ENCODE peak calls at places on chromosomes 5 and 9, in eight cellular contexts. One of them, this sample, is unnamed.

GRCh38 chr9:549425-549997 is 292.0 kb upstream of the DMRT1 start:
- DNase-seq in sigmoid colon: no peak
- DNase-seq in SK-N-SH: no peak
- DNase-seq in esophagus muscularis mucosa: no peak
- DNase-seq in GM23338: no peak
- DNase-seq in K562: no peak
- DNase-seq in HCT116: no peak
- DNase-seq in transverse colon: no peak
- DNase-seq in this sample: no peak

GRCh38 chr9:3507395-3508077 is 18.3 kb downstream of the RFX3 start:
- DNase-seq in SK-N-SH: no peak
- DNase-seq in HCT116: no peak
- DNase-seq in K562: peak; percentile 39
- DNase-seq in esophagus muscularis mucosa: no peak
- DNase-seq in transverse colon: no peak
- DNase-seq in sigmoid colon: no peak
- DNase-seq in GM23338: no peak
- DNase-seq in this sample: no peak

GRCh38 chr5:68329554-68329953 is 114.0 kb downstream of the PIK3R1 start:
- DNase-seq in esophagus muscularis mucosa: no peak
- DNase-seq in sigmoid colon: no peak
- DNase-seq in K562: no peak
- DNase-seq in GM23338: no peak
- DNase-seq in SK-N-SH: no peak
- DNase-seq in HCT116: no peak
- DNase-seq in transverse colon: no peak
- DNase-seq in this sample: no peak

GRCh38 chr9:33161011-33161588 is 6.0 kb downstream of the B4GALT1 start:
- DNase-seq in sigmoid colon: peak; percentile 84
- DNase-seq in HCT116: peak; percentile 88
- DNase-seq in transverse colon: peak; percentile 73
- DNase-seq in GM23338: no peak
- DNase-seq in esophagus muscularis mucosa: no peak
- DNase-seq in K562: peak; percentile 41
- DNase-seq in SK-N-SH: peak; percentile 62
- DNase-seq in this sample: peak; percentile 83

GRCh38 chr5:17895296-17896058 is 261.2 kb downstream of the TAF11L14 start:
- DNase-seq in transverse colon: no peak
- DNase-seq in sigmoid colon: no peak
- DNase-seq in SK-N-SH: no peak
- DNase-seq in K562: no peak
- DNase-seq in GM23338: no peak
- DNase-seq in HCT116: no peak
- DNase-seq in esophagus muscularis mucosa: no peak
- DNase-seq in this sample: no peak

GRCh38 chr9:38272710-38273109 is 119.8 kb upstream of the ALDH1B1 start:
- DNase-seq in sigmoid colon: no peak
- DNase-seq in transverse colon: no peak
- DNase-seq in SK-N-SH: no peak
- DNase-seq in GM23338: no peak
- DNase-seq in K562: no peak
- DNase-seq in HCT116: no peak
- DNase-seq in esophagus muscularis mucosa: no peak
- DNase-seq in this sample: no peak

GRCh38 chr5:95940758-95941682 is 20.6 kb downstream of the ELL2 start:
- DNase-seq in sigmoid colon: no peak
- DNase-seq in K562: peak; percentile 56
- DNase-seq in SK-N-SH: peak; percentile 8
- DNase-seq in transverse colon: no peak
- DNase-seq in esophagus muscularis mucosa: no peak
- DNase-seq in GM23338: peak; percentile 71
- DNase-seq in HCT116: no peak
- DNase-seq in this sample: no peak

GRCh38 chr9:109403116-109403515 is 82.3 kb upstream of the EPB41L4B start:
- DNase-seq in esophagus muscularis mucosa: no peak
- DNase-seq in K562: no peak
- DNase-seq in SK-N-SH: no peak
- DNase-seq in HCT116: no peak
- DNase-seq in sigmoid colon: no peak
- DNase-seq in transverse colon: no peak
- DNase-seq in GM23338: no peak
- DNase-seq in this sample: no peak

GRCh38 chr9:20512106-20512505 is 110.2 kb downstream of the MLLT3 start:
- DNase-seq in SK-N-SH: no peak
- DNase-seq in HCT116: no peak
- DNase-seq in sigmoid colon: no peak
- DNase-seq in esophagus muscularis mucosa: no peak
- DNase-seq in GM23338: no peak
- DNase-seq in transverse colon: no peak
- DNase-seq in K562: no peak
- DNase-seq in this sample: no peak

GRCh38 chr5:117230375-117230774 is 655.8 kb upstream of the SEMA6A start:
- DNase-seq in GM23338: no peak
- DNase-seq in transverse colon: no peak
- DNase-seq in SK-N-SH: no peak
- DNase-seq in esophagus muscularis mucosa: no peak
- DNase-seq in K562: no peak
- DNase-seq in HCT116: no peak
- DNase-seq in sigmoid colon: no peak
- DNase-seq in this sample: no peak

GRCh38 chr5:33075731-33076130 is 364.6 kb downstream of the NPR3 start:
- DNase-seq in GM23338: no peak
- DNase-seq in HCT116: no peak
- DNase-seq in sigmoid colon: no peak
- DNase-seq in esophagus muscularis mucosa: no peak
- DNase-seq in transverse colon: no peak
- DNase-seq in K562: no peak
- DNase-seq in SK-N-SH: no peak
- DNase-seq in this sample: no peak

GRCh38 chr5:17218353-17219005 is 1.0 kb downstream of the BASP1 start:
- DNase-seq in transverse colon: peak; percentile 43
- DNase-seq in GM23338: peak; percentile 50
- DNase-seq in esophagus muscularis mucosa: no peak
- DNase-seq in HCT116: no peak
- DNase-seq in sigmoid colon: no peak
- DNase-seq in SK-N-SH: peak; percentile 58
- DNase-seq in K562: no peak
- DNase-seq in this sample: peak; percentile 88

GRCh38 chr5:137641148-137641547 is 94.7 kb downstream of the KLHL3 start:
- DNase-seq in SK-N-SH: no peak
- DNase-seq in K562: no peak
- DNase-seq in HCT116: no peak
- DNase-seq in transverse colon: no peak
- DNase-seq in sigmoid colon: no peak
- DNase-seq in GM23338: no peak
- DNase-seq in esophagus muscularis mucosa: peak; percentile 87
- DNase-seq in this sample: no peak

GRCh38 chr5:3417376-3417943 is 178.2 kb upstream of the IRX1 start:
- DNase-seq in GM23338: peak; percentile 65
- DNase-seq in sigmoid colon: no peak
- DNase-seq in SK-N-SH: no peak
- DNase-seq in K562: peak; percentile 14
- DNase-seq in HCT116: no peak
- DNase-seq in transverse colon: no peak
- DNase-seq in esophagus muscularis mucosa: no peak
- DNase-seq in this sample: no peak
- TF ChIP-seq CTCF in GM23338: peak; percentile 67
- TF ChIP-seq CTCF in sigmoid colon: no peak
- TF ChIP-seq CTCF in SK-N-SH: no peak
- TF ChIP-seq CTCF in K562: no peak
- TF ChIP-seq CTCF in HCT116: no peak
- TF ChIP-seq CTCF in transverse colon: no peak
- TF ChIP-seq CTCF in esophagus muscularis mucosa: no peak
- TF ChIP-seq CTCF in this sample: no peak

GRCh38 chr5:5199460-5199859 is 59.3 kb downstream of the ADAMTS16 start:
- DNase-seq in K562: no peak
- DNase-seq in esophagus muscularis mucosa: no peak
- DNase-seq in GM23338: peak; percentile 3
- DNase-seq in SK-N-SH: no peak
- DNase-seq in HCT116: no peak
- DNase-seq in sigmoid colon: no peak
- DNase-seq in transverse colon: no peak
- DNase-seq in this sample: no peak

GRCh38 chr5:5198815-5199214 is 58.7 kb downstream of the ADAMTS16 start:
- DNase-seq in sigmoid colon: no peak
- DNase-seq in HCT116: no peak
- DNase-seq in transverse colon: no peak
- DNase-seq in K562: no peak
- DNase-seq in GM23338: no peak
- DNase-seq in esophagus muscularis mucosa: no peak
- DNase-seq in SK-N-SH: no peak
- DNase-seq in this sample: no peak

GRCh38 chr5:5200133-5200532 is 60.0 kb downstream of the ADAMTS16 start:
- DNase-seq in sigmoid colon: no peak
- DNase-seq in SK-N-SH: no peak
- DNase-seq in HCT116: no peak
- DNase-seq in transverse colon: no peak
- DNase-seq in GM23338: no peak
- DNase-seq in K562: no peak
- DNase-seq in esophagus muscularis mucosa: no peak
- DNase-seq in this sample: no peak

GRCh38 chr5:5207832-5208231 is 67.7 kb downstream of the ADAMTS16 start:
- DNase-seq in HCT116: no peak
- DNase-seq in K562: no peak
- DNase-seq in sigmoid colon: no peak
- DNase-seq in transverse colon: no peak
- DNase-seq in esophagus muscularis mucosa: no peak
- DNase-seq in SK-N-SH: no peak
- DNase-seq in GM23338: no peak
- DNase-seq in this sample: no peak

GRCh38 chr5:5203441-5203840 is 63.3 kb downstream of the ADAMTS16 start:
- DNase-seq in transverse colon: no peak
- DNase-seq in HCT116: no peak
- DNase-seq in GM23338: no peak
- DNase-seq in K562: no peak
- DNase-seq in esophagus muscularis mucosa: no peak
- DNase-seq in SK-N-SH: no peak
- DNase-seq in sigmoid colon: no peak
- DNase-seq in this sample: no peak
- TF ChIP-seq POLR2AphosphoS5 in transverse colon: no peak
- TF ChIP-seq POLR2AphosphoS5 in HCT116: no peak
- TF ChIP-seq POLR2AphosphoS5 in GM23338: no peak
- TF ChIP-seq POLR2AphosphoS5 in K562: no peak
- TF ChIP-seq POLR2AphosphoS5 in esophagus muscularis mucosa: no peak
- TF ChIP-seq POLR2AphosphoS5 in SK-N-SH: no peak
- TF ChIP-seq POLR2AphosphoS5 in sigmoid colon: no peak
- TF ChIP-seq POLR2AphosphoS5 in this sample: no peak

DNA sequence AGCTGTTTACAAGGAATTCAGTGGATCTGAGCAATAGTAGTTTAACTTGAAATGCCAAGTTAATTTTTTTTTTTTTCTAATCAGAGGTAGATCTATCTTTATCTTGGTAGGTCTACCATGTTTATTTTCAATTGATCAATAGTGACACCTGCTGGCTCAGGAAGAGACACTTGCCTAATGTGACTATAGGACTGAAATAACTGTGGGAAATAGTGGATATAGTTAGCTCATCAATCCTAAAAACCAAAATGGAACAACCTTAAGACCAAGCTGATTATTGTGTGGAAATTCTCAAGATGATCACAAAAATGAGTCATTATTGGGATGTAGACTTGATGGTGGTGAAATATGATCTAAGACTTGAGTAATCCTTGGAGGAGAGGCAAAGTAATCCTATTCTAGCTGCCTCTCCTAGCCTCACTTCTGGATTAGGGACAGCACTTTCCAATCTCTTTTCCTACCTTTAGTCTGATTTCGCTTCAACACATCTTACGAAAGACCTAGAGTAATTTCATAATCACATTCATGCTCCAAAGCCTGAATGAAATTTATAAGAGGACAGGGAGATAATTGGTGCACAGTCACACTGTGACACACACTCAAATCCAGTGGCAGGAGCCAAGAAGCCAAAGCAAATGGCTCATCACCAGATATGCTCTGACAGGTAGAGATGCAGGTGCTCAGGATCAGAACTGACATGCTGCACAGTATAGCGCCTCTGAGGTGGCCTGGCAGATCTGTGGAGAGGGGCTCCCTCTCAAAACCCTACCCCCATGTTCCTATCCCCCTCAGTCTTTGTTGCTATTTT is 156.3 kb downstream of the HMHB1 start:
- DNase-seq in HCT116: peak; percentile 22
- DNase-seq in SK-N-SH: peak; percentile 37
- DNase-seq in GM23338: peak; percentile 72
- DNase-seq in transverse colon: no peak
- DNase-seq in sigmoid colon: no peak
- DNase-seq in esophagus muscularis mucosa: no peak
- DNase-seq in K562: peak; percentile 4
- DNase-seq in this sample: no peak
- TF ChIP-seq CTCF in HCT116: peak; percentile 50
- TF ChIP-seq CTCF in SK-N-SH: peak; percentile 71
- TF ChIP-seq CTCF in GM23338: peak; percentile 70
- TF ChIP-seq CTCF in transverse colon: no peak
- TF ChIP-seq CTCF in sigmoid colon: no peak
- TF ChIP-seq CTCF in esophagus muscularis mucosa: no peak
- TF ChIP-seq CTCF in K562: no peak
- TF ChIP-seq CTCF in this sample: peak; percentile 19

GRCh38 chr9:95100071-95100627 is 217.4 kb downstream of the FANCC start:
- DNase-seq in SK-N-SH: no peak
- DNase-seq in esophagus muscularis mucosa: no peak
- DNase-seq in transverse colon: no peak
- DNase-seq in sigmoid colon: no peak
- DNase-seq in K562: no peak
- DNase-seq in HCT116: no peak
- DNase-seq in GM23338: no peak
- DNase-seq in this sample: no peak

GRCh38 chr9:95103385-95104087 is 214.0 kb downstream of the FANCC start:
- DNase-seq in sigmoid colon: peak; percentile 76
- DNase-seq in SK-N-SH: peak; percentile 71
- DNase-seq in transverse colon: no peak
- DNase-seq in GM23338: peak; percentile 63
- DNase-seq in esophagus muscularis mucosa: no peak
- DNase-seq in K562: peak; percentile 19
- DNase-seq in HCT116: no peak
- DNase-seq in this sample: no peak

GRCh38 chr9:95102572-95102971 is 214.9 kb downstream of the FANCC start:
- DNase-seq in SK-N-SH: no peak
- DNase-seq in sigmoid colon: no peak
- DNase-seq in K562: no peak
- DNase-seq in esophagus muscularis mucosa: no peak
- DNase-seq in transverse colon: no peak
- DNase-seq in GM23338: peak; percentile 40
- DNase-seq in HCT116: no peak
- DNase-seq in this sample: no peak

GRCh38 chr9:95101326-95101725 is 216.2 kb downstream of the FANCC start:
- DNase-seq in HCT116: no peak
- DNase-seq in sigmoid colon: no peak
- DNase-seq in transverse colon: no peak
- DNase-seq in K562: no peak
- DNase-seq in GM23338: no peak
- DNase-seq in SK-N-SH: no peak
- DNase-seq in esophagus muscularis mucosa: no peak
- DNase-seq in this sample: no peak

DNA sequence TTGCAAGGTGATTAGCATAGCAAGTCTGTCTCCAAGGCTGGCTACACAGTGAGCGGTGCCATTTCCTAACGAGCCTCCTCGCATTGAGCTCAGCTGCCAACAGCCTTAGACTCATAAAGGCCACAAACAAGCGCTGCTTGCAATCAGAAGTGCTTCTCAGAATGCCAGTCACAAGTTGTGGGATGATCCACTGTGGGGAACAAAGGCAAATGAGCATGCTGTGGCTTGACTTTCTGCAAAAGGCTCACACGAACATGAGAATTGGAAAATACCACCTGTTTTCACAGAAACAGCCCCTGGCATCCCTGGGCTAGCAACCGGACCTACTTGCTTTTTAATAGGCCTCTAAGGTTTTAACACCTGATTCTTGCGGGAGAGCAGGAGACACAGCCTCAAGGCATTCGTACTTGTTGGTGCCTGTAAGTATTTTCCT is 215.5 kb downstream of the FANCC start:
- DNase-seq in K562: no peak
- DNase-seq in GM23338: no peak
- DNase-seq in sigmoid colon: no peak
- DNase-seq in esophagus muscularis mucosa: no peak
- DNase-seq in HCT116: no peak
- DNase-seq in SK-N-SH: no peak
- DNase-seq in transverse colon: no peak
- DNase-seq in this sample: no peak
- TF ChIP-seq POLR2AphosphoS5 in K562: no peak
- TF ChIP-seq POLR2AphosphoS5 in GM23338: no peak
- TF ChIP-seq POLR2AphosphoS5 in sigmoid colon: no peak
- TF ChIP-seq POLR2AphosphoS5 in esophagus muscularis mucosa: peak; percentile 20
- TF ChIP-seq POLR2AphosphoS5 in HCT116: no peak
- TF ChIP-seq POLR2AphosphoS5 in SK-N-SH: no peak
- TF ChIP-seq POLR2AphosphoS5 in transverse colon: no peak
- TF ChIP-seq POLR2AphosphoS5 in this sample: no peak

This sample was measured in spleen.